ENCODE peak calls at places on chromosomes 6 and 20, in nine cellular contexts. P is retina; Q is EL; W is H4; F is osteocyte; S is CD4-positive, alpha-beta T cell; Z is GM23248; A is cardiac fibroblast; T is ecto neural progenitor cell. M is an unnamed sample.

GRCh38 chr6:43887340-43887858 is 117.4 kb downstream of the VEGFA start:
- DNase-seq in Q (peak), Z (no peak), S (no peak), F (no peak), P (no peak), W (peak), T (no peak), A (no peak), M (no peak)

GRCh38 chr6:127147576-127147975 is 29.1 kb downstream of the RSPO3 start:
- DNase-seq in S (no peak), W (peak), A (no peak), P (no peak), F (no peak), Z (peak), T (no peak), Q (no peak), M (no peak)

GRCh38 chr6:119158057-119158848 is 79.8 kb upstream of the FAM184A start:
- DNase-seq in Z (peak), F (no peak), W (no peak), A (peak), S (no peak), P (no peak), Q (no peak), T (no peak), M (peak)

GRCh38 chr6:144480518-144480917 is 195.4 kb downstream of the UTRN start:
- DNase-seq in S (no peak), F (no peak), Z (no peak), W (no peak), Q (no peak), T (no peak), P (no peak), A (peak), M (no peak)

GRCh38 chr6:21522773-21523490 is 70.6 kb upstream of the SOX4 start:
- DNase-seq in A (no peak), F (no peak), Z (no peak), W (no peak), P (peak), T (no peak), S (no peak), Q (no peak), M (no peak)

GRCh38 chr6:41199427-41200246 is 1.3 kb downstream of the TREML2 start:
- DNase-seq in Q (no peak), S (peak), T (peak), W (no peak), P (no peak), A (no peak), Z (no peak), F (peak), M (no peak)

GRCh38 chr6:68834561-68834960 is 199.5 kb downstream of the ADGRB3 start:
- DNase-seq in P (no peak), W (peak), A (no peak), S (no peak), Z (peak), T (no peak), Q (no peak), F (no peak), M (no peak)

GRCh38 chr6:41719796-41720620 is 15.4 kb downstream of the TFEB start:
- DNase-seq in S (no peak), T (no peak), Z (no peak), P (no peak), W (no peak), F (no peak), Q (no peak), A (no peak), M (no peak)

GRCh38 chr20:50191566-50192363 is 1.1 kb downstream of the CEBPB start:
- DNase-seq in Z (peak), F (peak), Q (peak), T (peak), S (peak), W (no peak), P (peak), A (peak), M (peak)

GRCh38 chr20:9206486-9206885 is 137.6 kb downstream of the PLCB4 start:
- DNase-seq in Z (no peak), T (no peak), Q (no peak), F (no peak), P (no peak), S (no peak), A (no peak), W (no peak), M (no peak)

GRCh38 chr20:869606-870005 is 36.1 kb downstream of the FAM110A start:
- DNase-seq in T (no peak), Q (no peak), S (no peak), Z (no peak), A (no peak), W (no peak), F (no peak), P (no peak), M (no peak)

GRCh38 chr6:145815351-145815772 is 767 bp upstream of the FBXO30 start:
- DNase-seq in P (no peak), W (no peak), Z (peak), Q (peak), A (peak), T (no peak), F (no peak), S (no peak), M (no peak)

GRCh38 chr6:49001856-49002255 is 461.2 kb downstream of the MMUT start:
- DNase-seq in W (no peak), Z (peak), T (no peak), S (no peak), F (no peak), P (no peak), Q (peak), A (peak), M (no peak)

GRCh38 chr6:53361549-53362031 is 12.8 kb upstream of the ELOVL5 start:
- DNase-seq in P (peak), Z (peak), T (no peak), S (peak), A (no peak), W (peak), F (no peak), Q (peak), M (no peak)

GRCh38 chr6:12280458-12280857 is 9.7 kb upstream of the EDN1 start:
- DNase-seq in Z (peak), Q (peak), T (no peak), P (no peak), S (no peak), F (no peak), W (no peak), A (peak), M (no peak)

GRCh38 chr6:21679761-21680265 is 86.3 kb downstream of the SOX4 start:
- DNase-seq in W (peak), A (peak), P (no peak), S (no peak), T (no peak), Z (peak), F (no peak), Q (peak), M (no peak)

GRCh38 chr6:89048286-89048923 is 32.1 kb upstream of the PNRC1 start:
- DNase-seq in P (no peak), W (no peak), T (no peak), A (peak), Z (no peak), Q (no peak), F (no peak), S (no peak), M (no peak)

GRCh38 chr6:106056738-106057390 is 29.3 kb upstream of the PRDM1 start:
- DNase-seq in F (no peak), S (no peak), Q (no peak), Z (no peak), A (no peak), W (no peak), T (no peak), P (no peak), M (no peak)

GRCh38 chr20:12171927-12172581 is 254.4 kb downstream of the BTBD3 start:
- DNase-seq in S (no peak), Z (peak), W (peak), T (no peak), P (no peak), Q (no peak), A (peak), F (no peak), M (no peak)

GRCh38 chr6:21265264-21266044 is 328.1 kb upstream of the SOX4 start:
- DNase-seq in S (no peak), Q (peak), A (no peak), W (no peak), Z (peak), F (no peak), P (no peak), T (no peak), M (no peak)

GRCh38 chr6:157885211-157885788 is 62.3 kb downstream of the SNX9 start:
- DNase-seq in A (no peak), Z (no peak), Q (no peak), T (no peak), W (no peak), S (peak), P (no peak), F (no peak), M (no peak)

GRCh38 chr20:38209736-38210405 is 44.8 kb upstream of the TGM2 start:
- DNase-seq in Z (peak), S (no peak), P (no peak), A (no peak), W (no peak), T (no peak), F (no peak), Q (peak), M (no peak)

GRCh38 chr6:151044465-151045441 is 179.3 kb downstream of the MTHFD1L start:
- DNase-seq in W (peak), Z (no peak), P (peak), Q (peak), F (peak), A (peak), T (no peak), S (no peak), M (peak)

GRCh38 chr20:34849778-34850177 is 22.9 kb downstream of the GGT7 start:
- DNase-seq in A (no peak), P (no peak), T (no peak), S (no peak), W (no peak), Z (no peak), F (no peak), Q (no peak), M (no peak)

GRCh38 chr6:3919130-3919628 is 70.0 kb downstream of the FAM50B start:
- DNase-seq in Z (peak), A (peak), F (no peak), W (no peak), T (no peak), Q (peak), P (no peak), S (no peak), M (no peak)

GRCh38 chr20:53778041-53778516 is 184.4 kb upstream of the ZNF217 start:
- DNase-seq in Q (no peak), P (no peak), S (no peak), A (no peak), F (no peak), Z (no peak), T (no peak), W (no peak), M (peak)

GRCh38 chr6:133854633-133855598 is 34.0 kb upstream of the TCF21 start:
- DNase-seq in W (no peak), P (peak), Z (peak), A (no peak), T (peak), S (no peak), F (no peak), Q (no peak), M (no peak)

GRCh38 chr6:79461205-79461604 is 76.0 kb downstream of the LCA5 start:
- DNase-seq in A (peak), Q (no peak), S (no peak), F (no peak), W (no peak), P (no peak), Z (peak), T (no peak), M (no peak)

GRCh38 chr6:159727717-159728440 is 573 bp downstream of the WTAP start:
- DNase-seq in Q (no peak), A (peak), P (peak), F (no peak), S (peak), Z (peak), T (no peak), W (no peak), M (no peak)

GRCh38 chr6:87731818-87732661 is 30.0 kb upstream of the AKIRIN2 start:
- DNase-seq in W (peak), P (no peak), S (peak), Q (peak), A (peak), T (no peak), F (peak), Z (peak), M (peak)

GRCh38 chr20:15899972-15900371 is 673.3 kb downstream of the KIF16B start:
- DNase-seq in Z (no peak), F (no peak), S (no peak), W (no peak), A (no peak), P (peak), T (no peak), Q (no peak), M (no peak)